ENCODE peak calls at places on chromosomes 16 and 17, in seven cellular contexts. N is NCI-H2171; L is stimulated activated naive B cell treated with anti-CD40 and anti-IgM and Interleukin-4, amounts not matched to agents 10 μg/mL and 1 μg/mL and 100 μg/mL, for 72 hours; F is NB4; B is Kasumi-1; D is prostate gland; K is AG04450. W is an unnamed sample.

GRCh38 chr16:79013004-79013403 is 587.5 kb downstream of the MAF start:
- DNase-seq in N (no peak), L (peak; percentile 52), F (peak; percentile 27), B (peak; percentile 66), D (no peak), K (no peak), W (no peak)

GRCh38 chr17:10105513-10106001 is 92.8 kb downstream of the GAS7 start:
- DNase-seq in N (no peak), L (no peak), F (no peak), B (no peak), D (no peak), K (no peak), W (no peak)

GRCh38 chr17:4920351-4921048 is 11.6 kb upstream of the GP1BA start:
- DNase-seq in N (no peak), L (no peak), F (peak; percentile 72), B (no peak), D (no peak), K (no peak), W (peak; percentile 3)

GRCh38 chr16:3510410-3510809 is 9.6 kb downstream of the CLUAP1 start:
- DNase-seq in N (no peak), L (no peak), F (no peak), B (no peak), D (no peak), K (no peak), W (no peak)

GRCh38 chr17:19376799-19377198 is 1.5 kb upstream of the MAPK7 start:
- DNase-seq in N (no peak), L (no peak), F (no peak), B (no peak), D (no peak), K (no peak), W (no peak)

GRCh38 chr16:15829460-15829859 is 27.4 kb downstream of the MYH11 start:
- DNase-seq in N (no peak), L (no peak), F (peak; percentile 28), B (peak; percentile 54), D (peak; percentile 27), K (peak; percentile 44), W (no peak)

GRCh38 chr16:87057291-87057881 is 259.8 kb downstream of the C16orf95 start:
- DNase-seq in N (no peak), L (no peak), F (no peak), B (no peak), D (no peak), K (no peak), W (no peak)

GRCh38 chr16:54284319-54284930 is 2.2 kb downstream of the IRX3 start:
- DNase-seq in N (no peak), L (no peak), F (peak; percentile 80), B (no peak), D (peak; percentile 30), K (no peak), W (no peak)

GRCh38 chr17:3802461-3803307 is 1.7 kb upstream of the ITGAE start:
- DNase-seq in N (no peak), L (no peak), F (no peak), B (no peak), D (peak; percentile 28), K (peak; percentile 74), W (no peak)

GRCh38 chr17:36592316-36592710 is 634 bp downstream of the DHRS11 start:
- DNase-seq in N (no peak), L (no peak), F (peak; percentile 49), B (no peak), D (no peak), K (no peak), W (no peak)

GRCh38 chr16:15988268-15989013 is 39.0 kb downstream of the ABCC1 start:
- DNase-seq in N (no peak), L (no peak), F (peak; percentile 59), B (peak; percentile 3), D (no peak), K (no peak), W (peak; percentile 81)

GRCh38 chr17:66540131-66540781 is 237.8 kb downstream of the PRKCA start:
- DNase-seq in N (no peak), L (no peak), F (peak; percentile 20), B (peak; percentile 87), D (no peak), K (peak; percentile 62), W (no peak)

GRCh38 chr17:40443988-40444899 is 994 bp downstream of the IGFBP4 start:
- DNase-seq in N (no peak), L (no peak), F (peak; percentile 37), B (no peak), D (no peak), K (no peak), W (no peak)